ENCODE peak calls at places on chromosomes 13 and 19, in four cellular contexts. Y is SK-N-DZ; N is NCI-H748 treated with DMSO at 0.1 percent for 48 hours; H is activated CD4-positive, CD25-positive, alpha-beta regulatory T cell. E is an unnamed sample.

GRCh38 chr19:28737021-28737525 is 475.9 kb downstream of the UQCRFS1 start:
- DNase-seq in H (no peak), Y (no peak), N (peak; percentile 0), E (peak; percentile 23)

GRCh38 chr19:2391118-2391725 is 31.2 kb downstream of the TMPRSS9 start:
- DNase-seq in Y (peak; percentile 70), N (peak; percentile 42), H (no peak), E (peak; percentile 37)

GRCh38 chr19:49704888-49705642 is 14.1 kb downstream of the CPT1C start:
- DNase-seq in H (no peak), N (no peak), Y (no peak), E (no peak)

GRCh38 chr19:39498262-39499081 is at the start of gene DLL3:
- DNase-seq in H (no peak), N (peak; percentile 96), Y (peak; percentile 80), E (peak; percentile 83)

GRCh38 chr13:50125306-50125555 is 110.0 kb downstream of the KCNRG start:
- DNase-seq in N (peak; percentile 75), H (no peak), Y (no peak), E (no peak)

GRCh38 chr19:38209152-38209551 is 14.9 kb downstream of the DPF1 start:
- DNase-seq in N (no peak), Y (no peak), H (no peak), E (no peak)

GRCh38 chr13:75329723-75330122 is 152.2 kb downstream of the TBC1D4 start:
- DNase-seq in N (no peak), Y (no peak), H (no peak), E (no peak)

GRCh38 chr13:21347753-21348318 is 111.3 kb downstream of the ZDHHC20 start:
- DNase-seq in N (no peak), H (no peak), Y (no peak), E (no peak)

GRCh38 chr13:97911311-97912138 is 42.0 kb upstream of the IPO5 start:
- DNase-seq in N (no peak), H (no peak), Y (no peak), E (no peak)

GRCh38 chr19:13579388-13580060 is 73.2 kb upstream of the CACNA1A start:
- DNase-seq in N (no peak), Y (no peak), H (no peak), E (no peak)

GRCh38 chr13:43143591-43143990 is 120.2 kb downstream of the DNAJC15 start:
- DNase-seq in N (no peak), Y (no peak), H (no peak), E (no peak)

GRCh38 chr19:55273978-55274707 is 5.8 kb downstream of the HSPBP1 start:
- DNase-seq in N (no peak), Y (no peak), H (no peak), E (no peak)

GRCh38 chr13:38641164-38641948 is 45.5 kb upstream of the FREM2 start:
- DNase-seq in Y (no peak), N (peak; percentile 29), H (no peak), E (no peak)

GRCh38 chr19:34677386-34678084 is at the start of gene ZNF302:
- DNase-seq in N (peak; percentile 95), Y (peak; percentile 96), H (peak; percentile 83), E (peak; percentile 95)

GRCh38 chr13:94112227-94112626 is 367.3 kb downstream of the DCT start:
- DNase-seq in H (no peak), N (no peak), Y (no peak), E (no peak)

GRCh38 chr19:3373971-3374368 is 7.6 kb downstream of the NFIC start:
- DNase-seq in N (no peak), Y (no peak), H (no peak), E (no peak)

GRCh38 chr13:40070357-40070756 is 414.9 kb downstream of the COG6 start:
- DNase-seq in H (no peak), N (no peak), Y (no peak), E (no peak)

GRCh38 chr13:98541211-98541610 is 35.7 kb downstream of the STK24 start:
- DNase-seq in N (no peak), H (no peak), Y (peak; percentile 15), E (no peak)

GRCh38 chr13:79194272-79194671 is 211.8 kb downstream of the RBM26 start:
- DNase-seq in N (no peak), H (no peak), Y (no peak), E (no peak)

GRCh38 chr13:43894438-43894837 is 14.7 kb downstream of the LACC1 start:
- DNase-seq in Y (no peak), H (no peak), N (no peak), E (no peak)

GRCh38 chr13:45194081-45194939 is 6.5 kb downstream of the KCTD4 start:
- DNase-seq in H (no peak), Y (no peak), N (no peak), E (no peak)

GRCh38 chr13:30805132-30805537 is 69.8 kb downstream of the ALOX5AP start:
- DNase-seq in H (no peak), Y (no peak), N (no peak), E (no peak)

GRCh38 chr13:27446986-27447583 is 3.3 kb downstream of the MTIF3 start:
- DNase-seq in H (no peak), N (no peak), Y (no peak), E (no peak)

GRCh38 chr13:25180795-25181537 is 8.9 kb upstream of the AMER2 start:
- DNase-seq in Y (no peak), N (no peak), H (no peak), E (no peak)

GRCh38 chr13:39527961-39528720 is 74.9 kb downstream of the LHFPL6 start:
- DNase-seq in Y (no peak), N (no peak), H (no peak), E (no peak)

GRCh38 chr13:42378383-42378780 is 106.4 kb downstream of the AKAP11 start:
- DNase-seq in N (no peak), H (no peak), Y (no peak), E (no peak)

GRCh38 chr13:96780105-96780504 is 214.2 kb downstream of the OXGR1 start:
- DNase-seq in Y (no peak), N (no peak), H (no peak), E (no peak)

GRCh38 chr13:50989476-50989875 is 79.9 kb downstream of the RNASEH2B start:
- DNase-seq in Y (peak; percentile 48), H (no peak), N (peak; percentile 63), E (peak; percentile 66)

GRCh38 chr13:88857256-88857655 is 1186.1 kb downstream of the SLITRK5 start:
- DNase-seq in H (no peak), N (peak; percentile 63), Y (no peak), E (peak; percentile 75)